ENCODE peak calls at places on chromosomes 1 and 21, in nine cellular contexts. M, E, L, I, W, D, C, F and P are unnamed samples.

GRCh38 chr1:180947901-180948311 is 35.2 kb downstream of the KIAA1614 start:
- DNase-seq in C (no peak), W (no peak), I (no peak), E (no peak), L (no peak), D (no peak), F (no peak), M (no peak), P (no peak)

GRCh38 chr1:203663820-203664219 is 37.2 kb downstream of the ATP2B4 start:
- DNase-seq in F (no peak), C (no peak), I (no peak), D (no peak), L (no peak), E (no peak), M (no peak), W (no peak), P (no peak)

GRCh38 chr1:87957331-87957730 is 628.7 kb downstream of the LMO4 start:
- DNase-seq in L (no peak), F (no peak), M (no peak), C (no peak), D (no peak), E (no peak), W (no peak), I (no peak), P (no peak)

GRCh38 chr1:163290025-163290610 is 31.6 kb upstream of the NUF2 start:
- DNase-seq in W (no peak), E (no peak), D (no peak), C (no peak), L (peak; percentile 9), F (no peak), M (no peak), I (peak; percentile 93), P (no peak)

GRCh38 chr1:100706861-100707260 is 12.7 kb upstream of the VCAM1 start:
- DNase-seq in L (no peak), D (no peak), F (no peak), I (no peak), E (no peak), C (no peak), M (no peak), W (peak; percentile 86), P (no peak)

GRCh38 chr1:51877434-51878306 is 857 bp downstream of the NRDC start:
- DNase-seq in W (peak; percentile 36), D (no peak), E (no peak), F (no peak), L (peak; percentile 47), M (no peak), I (no peak), C (no peak), P (peak; percentile 41)

GRCh38 chr1:31591425-31592093 is 15.2 kb downstream of the TINAGL1 start:
- DNase-seq in E (no peak), D (no peak), L (no peak), W (no peak), F (no peak), C (no peak), M (no peak), I (no peak), P (peak; percentile 57)

GRCh38 chr1:232620356-232620841 is 9.5 kb downstream of the SIPA1L2 start:
- DNase-seq in W (peak; percentile 28), F (no peak), E (no peak), I (peak; percentile 87), M (peak; percentile 77), D (no peak), L (peak; percentile 67), C (no peak), P (peak; percentile 34)

GRCh38 chr21:41558842-41559241 is 50.9 kb upstream of the TMPRSS2 start:
- DNase-seq in F (no peak), D (no peak), L (no peak), I (no peak), E (no peak), W (no peak), C (no peak), M (no peak), P (no peak)

GRCh38 chr1:222814536-222815366 is at the start of gene DISP1:
- DNase-seq in L (peak; percentile 93), I (peak; percentile 38), C (peak; percentile 74), F (peak; percentile 90), D (no peak), M (peak; percentile 77), W (peak; percentile 89), E (no peak), P (peak; percentile 83)

GRCh38 chr1:157968503-157968902 is 24.9 kb upstream of the KIRREL1 start:
- DNase-seq in M (no peak), D (no peak), F (no peak), E (no peak), L (no peak), W (no peak), I (no peak), C (peak; percentile 12), P (peak; percentile 85)

GRCh38 chr1:233859446-233859845 is 45.0 kb upstream of the SLC35F3 start:
- DNase-seq in W (peak; percentile 8), I (no peak), C (no peak), L (no peak), F (no peak), E (no peak), D (no peak), M (no peak), P (no peak)